ENCODE peak calls at places on chromosomes 7 and 10, in ten cellular contexts. One of them, this sample, is unnamed.

GRCh38 chr10:46992794-46993552 is 81.7 kb downstream of the PTPN20 start:
- DNase-seq in left ventricle myocardium inferior: peak; percentile 15
- DNase-seq in transverse colon: peak; percentile 25
- DNase-seq in neural progenitor cell: peak; percentile 42
- DNase-seq in lung: no peak
- DNase-seq in IMR-90: peak; percentile 50
- DNase-seq in CD8-positive, alpha-beta T cell: no peak
- DNase-seq in OCI-LY7: peak; percentile 19
- DNase-seq in CD4-positive, CD25-positive, alpha-beta regulatory T cell: no peak
- DNase-seq in uterus: peak; percentile 67
- DNase-seq in this sample: no peak

GRCh38 chr7:131502810-131503545 is 53.5 kb downstream of the PODXL start:
- DNase-seq in left ventricle myocardium inferior: peak; percentile 67
- DNase-seq in transverse colon: no peak
- DNase-seq in neural progenitor cell: no peak
- DNase-seq in lung: no peak
- DNase-seq in IMR-90: peak; percentile 49
- DNase-seq in CD8-positive, alpha-beta T cell: no peak
- DNase-seq in OCI-LY7: no peak
- DNase-seq in CD4-positive, CD25-positive, alpha-beta regulatory T cell: no peak
- DNase-seq in uterus: peak; percentile 55
- DNase-seq in this sample: no peak

GRCh38 chr7:150371131-150371995 is 2.7 kb downstream of the REPIN1 start:
- DNase-seq in left ventricle myocardium inferior: no peak
- DNase-seq in transverse colon: no peak
- DNase-seq in neural progenitor cell: no peak
- DNase-seq in lung: no peak
- DNase-seq in IMR-90: no peak
- DNase-seq in CD8-positive, alpha-beta T cell: no peak
- DNase-seq in OCI-LY7: no peak
- DNase-seq in CD4-positive, CD25-positive, alpha-beta regulatory T cell: no peak
- DNase-seq in uterus: no peak
- DNase-seq in this sample: no peak

GRCh38 chr10:69786791-69787190 is 14.9 kb upstream of the COL13A1 start:
- DNase-seq in left ventricle myocardium inferior: no peak
- DNase-seq in transverse colon: no peak
- DNase-seq in neural progenitor cell: peak; percentile 23
- DNase-seq in lung: no peak
- DNase-seq in IMR-90: peak; percentile 56
- DNase-seq in CD8-positive, alpha-beta T cell: no peak
- DNase-seq in OCI-LY7: peak; percentile 14
- DNase-seq in CD4-positive, CD25-positive, alpha-beta regulatory T cell: no peak
- DNase-seq in uterus: no peak
- DNase-seq in this sample: no peak

GRCh38 chr7:43767311-43767710 is 8.8 kb downstream of the BLVRA start:
- DNase-seq in left ventricle myocardium inferior: no peak
- DNase-seq in transverse colon: no peak
- DNase-seq in neural progenitor cell: no peak
- DNase-seq in lung: no peak
- DNase-seq in IMR-90: no peak
- DNase-seq in CD8-positive, alpha-beta T cell: no peak
- DNase-seq in OCI-LY7: no peak
- DNase-seq in CD4-positive, CD25-positive, alpha-beta regulatory T cell: no peak
- DNase-seq in uterus: no peak
- DNase-seq in this sample: no peak

GRCh38 chr7:23544913-23545354 is 13.2 kb upstream of the TRA2A start:
- DNase-seq in left ventricle myocardium inferior: no peak
- DNase-seq in transverse colon: no peak
- DNase-seq in neural progenitor cell: peak; percentile 45
- DNase-seq in lung: no peak
- DNase-seq in IMR-90: peak; percentile 44
- DNase-seq in CD8-positive, alpha-beta T cell: no peak
- DNase-seq in OCI-LY7: peak; percentile 63
- DNase-seq in CD4-positive, CD25-positive, alpha-beta regulatory T cell: no peak
- DNase-seq in uterus: no peak
- DNase-seq in this sample: no peak

GRCh38 chr10:6300106-6300783 is 97.5 kb downstream of the PFKFB3 start:
- DNase-seq in left ventricle myocardium inferior: no peak
- DNase-seq in transverse colon: peak; percentile 41
- DNase-seq in neural progenitor cell: no peak
- DNase-seq in lung: no peak
- DNase-seq in IMR-90: peak; percentile 56
- DNase-seq in CD8-positive, alpha-beta T cell: peak; percentile 54
- DNase-seq in OCI-LY7: peak; percentile 89
- DNase-seq in CD4-positive, CD25-positive, alpha-beta regulatory T cell: no peak
- DNase-seq in uterus: no peak
- DNase-seq in this sample: no peak

GRCh38 chr10:613217-613616 is 76.3 kb downstream of the DIP2C start:
- DNase-seq in left ventricle myocardium inferior: peak; percentile 47
- DNase-seq in transverse colon: peak; percentile 72
- DNase-seq in neural progenitor cell: no peak
- DNase-seq in lung: peak; percentile 75
- DNase-seq in IMR-90: no peak
- DNase-seq in CD8-positive, alpha-beta T cell: no peak
- DNase-seq in OCI-LY7: no peak
- DNase-seq in CD4-positive, CD25-positive, alpha-beta regulatory T cell: no peak
- DNase-seq in uterus: no peak
- DNase-seq in this sample: peak; percentile 85

GRCh38 chr7:100563100-100563564 is 10.6 kb downstream of the SAP25 start:
- DNase-seq in left ventricle myocardium inferior: no peak
- DNase-seq in transverse colon: no peak
- DNase-seq in neural progenitor cell: no peak
- DNase-seq in lung: no peak
- DNase-seq in IMR-90: no peak
- DNase-seq in CD8-positive, alpha-beta T cell: no peak
- DNase-seq in OCI-LY7: no peak
- DNase-seq in CD4-positive, CD25-positive, alpha-beta regulatory T cell: no peak
- DNase-seq in uterus: no peak
- DNase-seq in this sample: no peak

GRCh38 chr7:100561491-100562194 is 12.1 kb downstream of the SAP25 start:
- DNase-seq in left ventricle myocardium inferior: no peak
- DNase-seq in transverse colon: no peak
- DNase-seq in neural progenitor cell: no peak
- DNase-seq in lung: no peak
- DNase-seq in IMR-90: no peak
- DNase-seq in CD8-positive, alpha-beta T cell: no peak
- DNase-seq in OCI-LY7: no peak
- DNase-seq in CD4-positive, CD25-positive, alpha-beta regulatory T cell: no peak
- DNase-seq in uterus: no peak
- DNase-seq in this sample: no peak

GRCh38 chr7:100563809-100564400 is 9.8 kb downstream of the SAP25 start:
- DNase-seq in left ventricle myocardium inferior: peak; percentile 82
- DNase-seq in transverse colon: peak; percentile 88
- DNase-seq in neural progenitor cell: peak; percentile 81
- DNase-seq in lung: peak; percentile 85
- DNase-seq in IMR-90: peak; percentile 63
- DNase-seq in CD8-positive, alpha-beta T cell: peak; percentile 93
- DNase-seq in OCI-LY7: peak; percentile 75
- DNase-seq in CD4-positive, CD25-positive, alpha-beta regulatory T cell: peak; percentile 67
- DNase-seq in uterus: peak; percentile 83
- DNase-seq in this sample: peak; percentile 89

GRCh38 chr7:100565133-100565571 is 8.5 kb downstream of the SAP25 start:
- DNase-seq in left ventricle myocardium inferior: no peak
- DNase-seq in transverse colon: no peak
- DNase-seq in neural progenitor cell: no peak
- DNase-seq in lung: no peak
- DNase-seq in IMR-90: no peak
- DNase-seq in CD8-positive, alpha-beta T cell: no peak
- DNase-seq in OCI-LY7: no peak
- DNase-seq in CD4-positive, CD25-positive, alpha-beta regulatory T cell: no peak
- DNase-seq in uterus: no peak
- DNase-seq in this sample: no peak

DNA sequence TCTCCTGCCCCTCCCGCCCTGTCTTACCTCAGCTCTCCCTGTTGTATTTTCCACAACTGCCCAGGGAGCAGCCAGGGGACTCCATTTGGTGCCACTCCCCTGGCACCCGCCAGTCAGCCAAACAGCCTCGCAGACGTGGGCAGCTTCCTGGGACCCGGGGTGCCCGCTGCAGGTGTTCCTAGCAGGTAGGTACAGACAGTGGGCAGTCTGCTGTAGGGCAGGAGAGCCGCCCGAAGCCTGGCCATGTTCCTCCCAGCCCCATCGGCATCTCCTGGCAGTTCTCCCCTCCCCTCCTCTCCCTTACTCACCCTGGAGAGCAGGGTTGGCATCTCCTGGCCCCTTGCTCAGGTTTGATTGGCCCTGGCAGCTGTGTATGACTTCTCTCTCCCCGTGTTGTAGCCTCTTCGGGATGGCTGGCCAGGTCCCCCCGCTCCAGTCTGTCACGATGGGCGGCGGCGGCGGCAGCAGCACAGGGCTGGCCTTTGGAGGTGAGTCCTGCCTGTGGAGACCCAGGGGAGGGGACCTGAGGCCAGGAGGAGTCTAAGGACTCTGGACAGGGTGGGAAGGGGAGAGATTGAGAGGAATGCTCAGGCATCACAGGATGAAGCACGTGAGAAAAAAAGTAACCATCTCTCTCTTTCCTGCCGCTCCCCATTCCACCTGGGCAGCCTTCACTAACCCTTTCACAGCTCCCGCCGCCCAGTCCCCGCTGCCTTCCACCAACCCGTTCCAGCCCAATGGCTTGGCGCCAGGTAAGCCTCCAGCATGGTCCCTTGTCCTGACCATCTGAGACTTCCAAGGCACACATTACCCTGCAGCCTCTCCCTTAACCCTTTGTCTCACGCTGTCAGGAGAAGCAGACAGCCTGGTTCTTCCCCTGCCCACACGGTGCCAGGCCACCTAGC is 11.3 kb downstream of the SAP25 start:
- DNase-seq in left ventricle myocardium inferior: no peak
- DNase-seq in transverse colon: no peak
- DNase-seq in neural progenitor cell: no peak
- DNase-seq in lung: no peak
- DNase-seq in IMR-90: no peak
- DNase-seq in CD8-positive, alpha-beta T cell: no peak
- DNase-seq in OCI-LY7: no peak
- DNase-seq in CD4-positive, CD25-positive, alpha-beta regulatory T cell: no peak
- DNase-seq in uterus: no peak
- DNase-seq in this sample: no peak
- H3K27ac ChIP-seq in left ventricle myocardium inferior: no peak overlapping the region
- H3K27ac ChIP-seq in transverse colon: no peak overlapping the region
- H3K27ac ChIP-seq in neural progenitor cell: no peak overlapping the region
- H3K27ac ChIP-seq in lung: no peak overlapping the region
- H3K27ac ChIP-seq in IMR-90: no peak overlapping the region
- H3K27ac ChIP-seq in CD8-positive, alpha-beta T cell: no peak overlapping the region
- H3K27ac ChIP-seq in OCI-LY7: no peak overlapping the region
- H3K27ac ChIP-seq in CD4-positive, CD25-positive, alpha-beta regulatory T cell: no peak overlapping the region
- H3K27ac ChIP-seq in uterus: no peak overlapping the region
- H3K27ac ChIP-seq in this sample: no peak overlapping the region

DNA sequence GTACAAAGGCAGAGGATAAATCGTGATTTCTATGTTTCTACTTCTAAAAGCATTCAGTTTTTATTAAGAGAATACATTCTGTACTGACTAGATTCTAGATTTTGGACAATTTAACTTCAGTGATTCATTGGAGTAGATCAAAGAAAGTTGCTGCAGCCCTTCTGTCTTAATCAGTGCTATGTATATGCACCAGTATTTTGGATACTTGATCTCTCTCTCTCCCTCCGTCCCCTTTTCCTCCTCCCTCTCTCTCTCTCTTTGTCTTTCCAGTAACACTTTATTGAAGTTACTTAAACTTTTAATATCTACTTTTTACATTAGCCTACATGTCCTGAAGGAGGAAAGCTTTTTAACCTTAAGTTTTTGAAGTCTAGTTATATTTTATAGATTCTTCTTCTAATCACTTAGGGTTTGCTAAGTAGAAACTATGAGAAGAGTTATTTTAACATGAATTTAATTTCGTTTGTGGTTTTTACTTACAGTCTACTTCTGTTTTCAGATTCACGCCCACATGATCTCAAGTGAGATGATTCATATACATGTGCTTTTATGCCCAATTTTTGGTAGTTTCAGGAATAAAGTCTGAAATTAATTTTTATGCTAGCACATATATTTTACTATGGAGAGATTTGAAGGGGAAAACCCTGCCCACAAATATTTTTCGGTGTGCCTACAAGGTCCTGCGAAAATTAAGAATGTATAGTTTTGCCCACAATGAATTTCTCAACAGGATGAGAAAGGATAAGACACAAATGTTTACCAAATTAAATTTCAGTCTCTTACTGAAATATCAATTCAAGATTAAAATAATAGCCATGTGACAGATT is 9.1 kb downstream of the MDFIC start:
- DNase-seq in left ventricle myocardium inferior: no peak
- DNase-seq in transverse colon: no peak
- DNase-seq in neural progenitor cell: no peak
- DNase-seq in lung: no peak
- DNase-seq in IMR-90: peak; percentile 62
- DNase-seq in CD8-positive, alpha-beta T cell: no peak
- DNase-seq in OCI-LY7: no peak
- DNase-seq in CD4-positive, CD25-positive, alpha-beta regulatory T cell: no peak
- DNase-seq in uterus: no peak
- DNase-seq in this sample: no peak
- H3K4me1 ChIP-seq in left ventricle myocardium inferior: peaks cover 70% of the 10 kb centered on the region
- H3K4me1 ChIP-seq in transverse colon: peaks cover 54% of the 10 kb centered on the region
- H3K4me1 ChIP-seq in neural progenitor cell: peaks cover 16% of the 10 kb centered on the region
- H3K4me1 ChIP-seq in lung: peaks cover 25% of the 10 kb centered on the region
- H3K4me1 ChIP-seq in IMR-90: peaks cover 6% of the 10 kb centered on the region
- H3K4me1 ChIP-seq in CD8-positive, alpha-beta T cell: peaks cover 78% of the 10 kb centered on the region
- H3K4me1 ChIP-seq in OCI-LY7: no peaks in the 10 kb centered on the region
- H3K4me1 ChIP-seq in CD4-positive, CD25-positive, alpha-beta regulatory T cell: peaks cover 94% of the 10 kb centered on the region
- H3K4me1 ChIP-seq in uterus: no peaks in the 10 kb centered on the region
- H3K4me1 ChIP-seq in this sample: no peaks in the 10 kb centered on the region

DNA sequence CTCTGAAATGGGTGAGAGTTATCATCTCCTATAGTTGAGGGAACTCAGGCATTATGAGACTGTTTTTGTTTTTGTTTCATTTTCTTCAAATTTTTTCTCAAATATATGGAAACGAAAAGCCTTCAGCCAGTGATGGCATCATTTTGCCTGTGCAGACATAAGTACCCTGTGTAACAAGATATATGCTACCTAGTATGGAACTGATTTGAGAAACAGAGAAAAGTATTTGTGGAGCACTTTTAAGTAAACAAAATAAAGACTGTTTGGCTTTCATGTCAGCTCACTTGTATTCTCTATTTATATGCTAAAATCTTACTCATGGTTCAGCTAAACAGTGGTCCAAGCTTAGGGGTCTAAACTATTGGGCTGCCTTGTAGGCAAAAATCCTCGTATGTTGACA is 150.6 kb downstream of the WNT2 start:
- DNase-seq in left ventricle myocardium inferior: no peak
- DNase-seq in transverse colon: no peak
- DNase-seq in neural progenitor cell: no peak
- DNase-seq in lung: no peak
- DNase-seq in IMR-90: peak; percentile 49
- DNase-seq in CD8-positive, alpha-beta T cell: no peak
- DNase-seq in OCI-LY7: no peak
- DNase-seq in CD4-positive, CD25-positive, alpha-beta regulatory T cell: no peak
- DNase-seq in uterus: no peak
- DNase-seq in this sample: no peak
- H3K27ac ChIP-seq in left ventricle myocardium inferior: no peak overlapping the region
- H3K27ac ChIP-seq in transverse colon: no peak overlapping the region
- H3K27ac ChIP-seq in neural progenitor cell: no peak overlapping the region
- H3K27ac ChIP-seq in lung: no peak overlapping the region
- H3K27ac ChIP-seq in IMR-90: peak overlapping the region; percentile 80
- H3K27ac ChIP-seq in CD8-positive, alpha-beta T cell: no peak overlapping the region
- H3K27ac ChIP-seq in OCI-LY7: no peak overlapping the region
- H3K27ac ChIP-seq in CD4-positive, CD25-positive, alpha-beta regulatory T cell: no peak overlapping the region
- H3K27ac ChIP-seq in uterus: no peak overlapping the region
- H3K27ac ChIP-seq in this sample: no peak overlapping the region

DNA sequence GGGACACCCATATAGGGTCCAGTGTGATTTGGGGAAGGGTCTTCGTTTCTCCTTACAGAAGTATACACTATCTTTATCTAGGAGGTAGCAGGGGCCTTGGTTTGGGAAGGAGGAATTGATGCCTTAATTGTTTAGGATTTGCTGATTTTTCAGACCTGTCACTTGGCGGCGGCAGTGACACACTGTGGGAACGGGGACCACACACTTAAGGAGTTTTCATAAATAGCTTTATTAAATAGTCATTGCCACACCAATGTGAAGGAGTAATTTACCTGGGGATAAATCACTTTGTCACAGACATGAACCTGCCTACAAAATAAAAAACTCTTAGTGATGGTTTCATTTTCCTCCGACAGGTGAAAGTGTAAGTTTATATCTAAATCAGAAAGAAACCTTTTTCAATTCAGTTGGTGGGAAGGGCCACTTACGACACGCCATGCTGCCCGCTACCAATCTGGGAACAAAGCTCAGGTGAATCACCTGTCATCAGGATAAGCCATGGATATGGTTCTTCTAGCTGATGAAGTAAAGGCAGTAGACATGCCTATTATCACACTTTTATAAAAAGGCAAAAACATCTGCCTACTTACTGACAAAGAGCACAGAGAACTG is 12.3 kb upstream of the ENO4 start:
- DNase-seq in left ventricle myocardium inferior: no peak
- DNase-seq in transverse colon: no peak
- DNase-seq in neural progenitor cell: no peak
- DNase-seq in lung: no peak
- DNase-seq in IMR-90: no peak
- DNase-seq in CD8-positive, alpha-beta T cell: no peak
- DNase-seq in OCI-LY7: no peak
- DNase-seq in CD4-positive, CD25-positive, alpha-beta regulatory T cell: no peak
- DNase-seq in uterus: no peak
- DNase-seq in this sample: no peak
- H3K4me1 ChIP-seq in left ventricle myocardium inferior: peaks cover 14% of the 10 kb centered on the region
- H3K4me1 ChIP-seq in transverse colon: no peaks in the 10 kb centered on the region
- H3K4me1 ChIP-seq in neural progenitor cell: peaks cover 79% of the 10 kb centered on the region
- H3K4me1 ChIP-seq in lung: no peaks in the 10 kb centered on the region
- H3K4me1 ChIP-seq in IMR-90: no peaks in the 10 kb centered on the region
- H3K4me1 ChIP-seq in CD8-positive, alpha-beta T cell: no peaks in the 10 kb centered on the region
- H3K4me1 ChIP-seq in OCI-LY7: no peaks in the 10 kb centered on the region
- H3K4me1 ChIP-seq in CD4-positive, CD25-positive, alpha-beta regulatory T cell: no peaks in the 10 kb centered on the region
- H3K4me1 ChIP-seq in uterus: no peaks in the 10 kb centered on the region
- H3K4me1 ChIP-seq in this sample: no peaks in the 10 kb centered on the region